ENCODE peak calls at places on chromosomes 11 and 22, in four cellular contexts. B is fibroblast of lung, R is uterus, Z is nucleus accumbens. Q is an unnamed sample.

GRCh38 chr22:22907551-22908494 is 20.2 kb downstream of the IGLL5 start:
- DNase-seq in R (no peak), Z (no peak), B (no peak), Q (no peak)

GRCh38 chr11:16840951-16841350 is 102.5 kb downstream of the C11orf58 start:
- DNase-seq in R (no peak), B (no peak), Z (no peak), Q (no peak)

GRCh38 chr11:36213050-36213840 is 76.0 kb downstream of the COMMD9 start:
- DNase-seq in Z (peak; percentile 27), R (no peak), B (no peak), Q (peak; percentile 71)

GRCh38 chr11:88414385-88414861 is 76.9 kb upstream of the CTSC start:
- DNase-seq in B (peak; percentile 78), Z (no peak), R (peak; percentile 35), Q (peak; percentile 10)

GRCh38 chr11:45917286-45917622 is 423 bp downstream of the PEX16 start:
- DNase-seq in Z (no peak), B (no peak), R (no peak), Q (no peak)

GRCh38 chr11:119179983-119180382 is 5.3 kb upstream of the NHERF4 start:
- DNase-seq in Z (no peak), B (no peak), R (no peak), Q (no peak)

GRCh38 chr11:44857490-44857889 is 93.2 kb downstream of the TP53I11 start:
- DNase-seq in B (no peak), R (peak; percentile 61), Z (no peak), Q (no peak)

GRCh38 chr11:122803306-122803705 is 35.0 kb upstream of the CRTAM start:
- DNase-seq in B (peak; percentile 78), R (no peak), Z (no peak), Q (no peak)

GRCh38 chr11:100863080-100863581 is 176.0 kb downstream of the ARHGAP42 start:
- DNase-seq in B (peak; percentile 78), R (no peak), Z (no peak), Q (no peak)

GRCh38 chr11:1255151-1255550 is 32.3 kb downstream of the MUC5B start:
- DNase-seq in Z (no peak), R (no peak), B (no peak), Q (no peak)

GRCh38 chr11:90134420-90135003 is at the start of gene NAALAD2:
- DNase-seq in Z (peak; percentile 56), B (peak; percentile 67), R (peak; percentile 35), Q (no peak)

Q was measured in NCI-H1694 treated with DMSO at 0.1 percent for 48 hours.